ENCODE peak calls at places on chromosome 16, in nine cellular contexts. H is OCI-LY7, C is neural progenitor cell, D is GM23338, S is hepatocyte, Y is MM.1S, I is PC-3, Z is HCT116, A is SK-N-SH. B is an unnamed sample.
A peak's percentile ranks its signal among the peaks of the same experiment; 100 is the strongest.

GRCh38 chr16:3095869-3096268 is 3.2 kb downstream of the ZSCAN10 start:
- DNase-seq in H (peak; percentile 77), C (no peak), D (peak; percentile 63), S (no peak), Y (peak; percentile 70), I (peak; percentile 18), Z (peak; percentile 21), A (peak; percentile 57), B (peak; percentile 39)

GRCh38 chr16:73713301-73713700 is 583.3 kb upstream of the PSMD7 start:
- DNase-seq in H (no peak), C (no peak), D (no peak), S (no peak), Y (no peak), I (no peak), Z (no peak), A (no peak), B (no peak)

GRCh38 chr16:57255686-57256415 is 10.8 kb downstream of the ARL2BP start:
- DNase-seq in H (no peak), C (no peak), D (no peak), S (no peak), Y (no peak), I (peak; percentile 83), Z (no peak), A (no peak), B (no peak)

GRCh38 chr16:52283581-52284375 is 263.2 kb downstream of the TOX3 start:
- DNase-seq in H (no peak), C (no peak), D (no peak), S (no peak), Y (no peak), I (no peak), Z (no peak), A (no peak), B (no peak)

GRCh38 chr16:86509759-86510464 is 415 bp upstream of the FOXF1 start:
- DNase-seq in H (no peak), C (peak; percentile 71), D (peak; percentile 80), S (peak; percentile 87), Y (no peak), I (no peak), Z (no peak), A (no peak), B (peak; percentile 75)

GRCh38 chr16:49424961-49425360 is 51.4 kb downstream of the C16orf78 start:
- DNase-seq in H (no peak), C (no peak), D (no peak), S (no peak), Y (no peak), I (no peak), Z (no peak), A (no peak), B (no peak)

GRCh38 chr16:56744996-56745640 is 15.2 kb downstream of the NUP93 start:
- DNase-seq in H (no peak), C (peak; percentile 34), D (peak; percentile 76), S (peak; percentile 25), Y (no peak), I (no peak), Z (no peak), A (no peak), B (no peak)

GRCh38 chr16:85541619-85542547 is 71.2 kb upstream of the GSE1 start:
- DNase-seq in H (no peak), C (no peak), D (peak; percentile 23), S (no peak), Y (no peak), I (no peak), Z (no peak), A (no peak), B (peak; percentile 30)

GRCh38 chr16:15899538-15900100 is 11.2 kb upstream of the CEP20 start:
- DNase-seq in H (no peak), C (no peak), D (no peak), S (peak; percentile 79), Y (no peak), I (peak; percentile 95), Z (peak; percentile 99), A (no peak), B (peak; percentile 84)

GRCh38 chr16:89583197-89583894 is 7.8 kb downstream of the CPNE7 start:
- DNase-seq in H (no peak), C (no peak), D (no peak), S (no peak), Y (no peak), I (no peak), Z (no peak), A (no peak), B (no peak)

GRCh38 chr16:46573008-46573833 is 48.0 kb downstream of the SHCBP1 start:
- DNase-seq in H (no peak), C (no peak), D (no peak), S (no peak), Y (no peak), I (peak; percentile 58), Z (no peak), A (no peak), B (peak; percentile 59)

GRCh38 chr16:3842994-3843393 is 37.5 kb downstream of the CREBBP start:
- DNase-seq in H (no peak), C (no peak), D (no peak), S (no peak), Y (no peak), I (no peak), Z (no peak), A (peak; percentile 56), B (peak; percentile 74)

DNA sequence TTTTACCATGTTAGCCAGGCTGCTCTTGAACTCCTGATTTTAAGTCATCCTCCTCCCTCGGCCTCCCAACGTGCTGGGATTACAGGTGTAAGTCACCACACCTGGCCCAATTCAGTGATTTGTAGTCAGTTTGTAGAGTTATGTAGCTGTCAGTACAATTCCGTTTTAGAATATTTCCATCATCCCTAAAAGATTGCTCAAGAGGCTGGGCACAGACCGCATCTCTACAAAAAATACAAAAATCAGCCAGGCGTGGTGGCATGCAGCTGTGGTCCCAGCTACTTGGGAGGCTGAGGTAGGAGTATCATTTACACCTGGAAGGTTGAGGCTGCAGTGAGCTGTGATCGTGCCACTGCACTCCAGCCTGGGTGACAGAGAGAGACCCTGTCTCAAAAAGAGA is 20.6 kb downstream of the RGS11 start:
- DNase-seq in H (no peak), C (no peak), D (no peak), S (no peak), Y (no peak), I (no peak), Z (no peak), A (no peak), B (no peak)
- H3K36me3 ChIP-seq in H (no peaks in the 10 kb centered on the region), C (no peaks in the 10 kb centered on the region), D (no peaks in the 10 kb centered on the region), S (no peaks in the 10 kb centered on the region), Y (no peaks in the 10 kb centered on the region), I (no peaks in the 10 kb centered on the region), Z (no peaks in the 10 kb centered on the region), A (peaks cover 25% of the 10 kb centered on the region), B (peaks cover 7% of the 10 kb centered on the region)

DNA sequence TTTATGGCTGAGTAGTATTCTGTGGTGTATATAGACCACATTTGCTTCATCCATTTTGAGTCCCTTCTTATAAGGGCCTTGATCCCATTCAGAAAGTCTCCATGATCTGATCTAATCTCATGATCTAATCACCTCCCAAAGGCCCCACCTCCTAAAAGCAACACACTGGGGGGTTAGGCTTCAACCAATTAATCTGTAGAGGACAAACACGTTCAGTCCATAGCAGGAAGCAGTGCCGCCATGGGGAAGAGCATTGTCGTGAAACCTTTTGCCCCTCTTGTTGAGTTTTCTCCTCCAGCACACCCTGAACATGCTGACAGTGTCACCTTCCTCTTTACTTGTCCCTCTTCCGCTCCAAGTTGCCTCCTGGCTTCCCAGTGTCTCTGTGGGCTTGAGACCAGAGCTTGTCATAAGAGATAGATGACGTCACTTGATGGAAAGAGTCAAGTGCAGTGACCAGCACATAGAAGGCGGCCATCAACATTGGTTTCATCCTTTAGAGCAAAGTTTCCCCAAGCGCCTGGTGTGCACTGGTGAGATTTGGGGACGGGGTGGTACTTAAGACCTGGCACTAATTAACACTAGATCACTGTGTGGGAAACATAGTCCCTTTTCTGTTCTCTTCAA is 74.1 kb downstream of the PRKCB start:
- DNase-seq in H (no peak), C (no peak), D (no peak), S (no peak), Y (no peak), I (no peak), Z (no peak), A (no peak), B (no peak)
- TF ChIP-seq EZH2phosphoT487 in H (no peak), C (no peak), D (no peak), S (no peak), Y (no peak), I (no peak), Z (no peak), A (no peak), B (no peak)

GRCh38 chr16:4873091-4873490 is 25.8 kb downstream of the UBN1 start:
- DNase-seq in H (no peak), C (no peak), D (no peak), S (no peak), Y (no peak), I (no peak), Z (no peak), A (no peak), B (no peak)

GRCh38 chr16:4877298-4877685 is 30.0 kb downstream of the UBN1 start:
- DNase-seq in H (no peak), C (no peak), D (no peak), S (no peak), Y (no peak), I (no peak), Z (no peak), A (no peak), B (no peak)

GRCh38 chr16:4879049-4879448 is 31.8 kb downstream of the UBN1 start:
- DNase-seq in H (no peak), C (no peak), D (no peak), S (no peak), Y (no peak), I (peak; percentile 53), Z (no peak), A (no peak), B (peak; percentile 60)

GRCh38 chr16:4876646-4877297 is 29.5 kb downstream of the UBN1 start:
- DNase-seq in H (no peak), C (no peak), D (no peak), S (no peak), Y (no peak), I (no peak), Z (no peak), A (no peak), B (no peak)

GRCh38 chr16:4874686-4875085 is 27.4 kb downstream of the UBN1 start:
- DNase-seq in H (no peak), C (no peak), D (no peak), S (peak; percentile 31), Y (no peak), I (no peak), Z (no peak), A (no peak), B (no peak)
- H3K36me3 ChIP-seq in H (peaks cover 92% of the 10 kb centered on the region), C (no peaks in the 10 kb centered on the region), D (peaks cover 25% of the 10 kb centered on the region), S (no peaks in the 10 kb centered on the region), Y (no peaks in the 10 kb centered on the region), I (peaks cover 9% of the 10 kb centered on the region), Z (peaks cover 58% of the 10 kb centered on the region), A (peaks cover 75% of the 10 kb centered on the region), B (peaks cover 22% of the 10 kb centered on the region)

DNA sequence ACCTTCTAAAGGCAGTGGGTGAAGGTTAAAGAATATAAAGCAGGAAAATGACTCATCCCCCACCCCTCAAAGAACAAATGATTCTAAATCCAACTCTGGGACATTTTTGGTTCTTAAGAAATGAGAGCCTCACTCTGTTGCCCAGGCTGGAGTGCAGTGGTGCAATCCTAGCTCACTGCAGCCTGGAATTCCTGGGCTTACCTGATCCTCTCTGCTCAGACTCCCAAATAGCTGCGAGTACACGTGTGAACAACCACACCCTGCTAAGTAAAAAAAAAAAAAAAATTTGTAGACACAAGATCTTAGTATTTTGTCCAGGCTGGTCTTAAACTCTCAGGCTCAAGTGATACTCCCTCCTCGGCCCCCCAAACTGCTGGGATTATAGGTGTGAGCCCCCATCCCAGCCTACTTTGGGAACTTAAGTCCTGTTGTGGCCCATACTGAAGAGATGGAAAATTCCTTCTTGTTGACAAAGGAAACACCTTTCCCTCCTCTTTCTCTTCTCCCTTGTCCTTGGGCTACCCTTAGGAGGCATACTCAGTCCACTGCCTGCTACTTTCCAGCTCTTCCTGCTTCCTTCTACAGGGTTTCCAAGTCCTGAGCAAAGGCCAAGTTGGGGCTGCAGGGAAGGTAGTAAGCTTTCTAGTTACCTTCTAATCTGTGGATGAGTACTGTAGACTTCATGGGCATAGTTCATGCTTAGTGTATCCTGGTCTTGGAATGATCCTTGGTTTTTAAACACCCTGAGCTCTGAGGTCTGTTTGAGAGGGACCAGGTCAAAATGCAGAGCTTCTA is 299.0 kb upstream of the MAF start:
- DNase-seq in H (no peak), C (no peak), D (no peak), S (peak; percentile 39), Y (no peak), I (no peak), Z (no peak), A (no peak), B (no peak)
- TF ChIP-seq EZH2phosphoT487 in H (no peak), C (no peak), D (no peak), S (no peak), Y (no peak), I (no peak), Z (no peak), A (no peak), B (no peak)